ENCODE peak calls at places on chromosomes 4 and X, in nine cellular contexts. V is EH, G is cardiac muscle cell, O is omental fat pad, T is T-helper 2 cell, H is ascending aorta, D is astrocyte of the hippocampus, F is stromal cell of bone marrow, J is amygdala. P is an unnamed sample.

GRCh38 chr4:173185832-173186545 is 17.4 kb downstream of the GALNT7 start:
- DNase-seq in V (no peak), F (no peak), G (no peak), H (no peak), D (no peak), J (no peak), T (no peak), O (no peak), P (no peak)

GRCh38 chr4:13902141-13902540 is 274.6 kb upstream of the BOD1L1 start:
- DNase-seq in O (no peak), F (no peak), T (no peak), J (no peak), D (no peak), G (no peak), H (no peak), V (no peak), P (no peak)

GRCh38 chr4:184255361-184255760 is 37.7 kb upstream of the ENPP6 start:
- DNase-seq in D (no peak), F (no peak), O (no peak), G (no peak), J (peak; percentile 52), T (no peak), H (no peak), V (no peak), P (no peak)

GRCh38 chr4:141995051-141995450 is 358.7 kb downstream of the IL15 start:
- DNase-seq in O (no peak), F (no peak), D (no peak), T (no peak), V (no peak), G (no peak), J (no peak), H (no peak), P (no peak)

GRCh38 chrX:20173305-20173704 is 31.7 kb upstream of the EIF1AX start:
- DNase-seq in H (no peak), J (no peak), D (no peak), V (no peak), T (no peak), G (no peak), O (no peak), F (no peak), P (no peak)

GRCh38 chr4:186699298-186699697 is 24.4 kb downstream of the FAT1 start:
- DNase-seq in V (peak; percentile 43), F (no peak), J (no peak), O (no peak), D (peak; percentile 54), H (no peak), G (peak; percentile 24), T (no peak), P (no peak)

GRCh38 chr4:159271857-159272256 is 169.0 kb downstream of the RAPGEF2 start:
- DNase-seq in J (no peak), F (no peak), D (no peak), G (no peak), O (no peak), T (no peak), H (no peak), V (no peak), P (no peak)

GRCh38 chr4:160675550-160675949 is 1488.2 kb downstream of the FSTL5 start:
- DNase-seq in O (no peak), J (no peak), D (no peak), F (no peak), H (no peak), V (no peak), T (no peak), G (no peak), P (no peak)

GRCh38 chr4:37836838-37837413 is 10.4 kb downstream of the PGM2 start:
- DNase-seq in H (no peak), F (no peak), J (no peak), G (peak; percentile 12), T (no peak), V (peak; percentile 5), D (no peak), O (no peak), P (no peak)

GRCh38 chr4:30094866-30095265 is 625.3 kb upstream of the PCDH7 start:
- DNase-seq in H (no peak), D (no peak), V (no peak), J (no peak), G (peak; percentile 14), O (no peak), F (no peak), T (no peak), P (no peak)

GRCh38 chr4:140238353-140239041 is 84.5 kb upstream of the MAML3 start:
- DNase-seq in H (peak; percentile 78), V (peak; percentile 85), F (peak; percentile 94), O (peak; percentile 76), T (no peak), D (peak; percentile 67), J (peak; percentile 33), G (peak; percentile 96), P (no peak)

GRCh38 chr4:184355111-184355604 is 119.2 kb downstream of the IRF2 start:
- DNase-seq in F (peak; percentile 80), G (peak; percentile 96), V (peak; percentile 93), J (peak; percentile 36), T (no peak), O (peak; percentile 46), D (peak; percentile 73), H (peak; percentile 53), P (peak; percentile 74)

GRCh38 chr4:2417765-2418651 is at the start of gene ZFYVE28:
- DNase-seq in V (peak; percentile 26), G (no peak), F (no peak), D (peak; percentile 59), J (no peak), T (no peak), H (no peak), O (no peak), P (no peak)

GRCh38 chr4:104262678-104263077 is 232.0 kb downstream of the CXXC4 start:
- DNase-seq in D (no peak), V (no peak), F (no peak), O (no peak), H (no peak), G (no peak), T (no peak), J (no peak), P (no peak)

GRCh38 chr4:37760840-37761239 is 65.6 kb upstream of the PGM2 start:
- DNase-seq in O (no peak), V (no peak), F (no peak), H (no peak), T (no peak), D (no peak), J (no peak), G (peak; percentile 68), P (peak; percentile 21)